ENCODE peak calls at places on chromosomes 6 and 20, in nine cellular contexts. G is endothelial cell of umbilical vein; O is tibial nerve; D is CD8-positive, alpha-beta T cell; K is neural progenitor cell; R is breast epithelium; Z is H1; V is colonic mucosa; X is heart left ventricle. S is an unnamed sample. For H3K4me1, the result is how much of the 10 kb centered on the place peaks cover.

GRCh38 chr6:43517503-43518357 is 841 bp downstream of the POLR1C start:
- DNase-seq in Z (no peak), O (no peak), X (no peak), R (no peak), D (no peak), V (no peak), K (no peak), G (peak), S (no peak)

GRCh38 chr6:134080171-134080795 is 27.9 kb upstream of the SLC2A12 start:
- DNase-seq in D (no peak), R (no peak), K (no peak), Z (no peak), V (no peak), G (no peak), O (no peak), X (no peak), S (no peak)

GRCh38 chr20:53021934-53022333 is 49.8 kb downstream of the TSHZ2 start:
- DNase-seq in O (no peak), V (no peak), K (no peak), R (no peak), Z (no peak), X (no peak), D (no peak), G (no peak), S (no peak)

GRCh38 chr20:19886666-19887288 is 128.7 kb downstream of the RIN2 start:
- DNase-seq in D (no peak), O (no peak), R (no peak), K (peak), G (no peak), X (no peak), Z (no peak), V (peak), S (no peak)

GRCh38 chr6:146775227-146775626 is 176.5 kb downstream of the ADGB start:
- DNase-seq in R (no peak), Z (no peak), D (no peak), K (no peak), X (no peak), G (peak), O (no peak), V (no peak), S (no peak)

GRCh38 chr6:83474309-83474708 is 38.0 kb upstream of the PRSS35 start:
- DNase-seq in R (no peak), G (no peak), D (no peak), V (no peak), X (no peak), Z (no peak), O (no peak), K (no peak), S (no peak)

GRCh38 chr6:90221403-90221802 is 75.2 kb downstream of the BACH2 start:
- DNase-seq in Z (no peak), O (no peak), X (no peak), V (no peak), R (no peak), D (no peak), K (peak), G (no peak), S (no peak)

GRCh38 chr6:67790569-67790968 is 844.5 kb upstream of the ADGRB3 start:
- DNase-seq in D (no peak), R (no peak), Z (no peak), X (no peak), V (no peak), O (no peak), K (no peak), G (no peak), S (no peak)

GRCh38 chr6:14711056-14711703 is 534.7 kb upstream of the JARID2 start:
- DNase-seq in D (no peak), K (peak), G (no peak), Z (no peak), V (peak), O (no peak), X (peak), R (no peak), S (no peak)

GRCh38 chr6:170184324-170184723 is 106.6 kb downstream of the DLL1 start:
- DNase-seq in X (no peak), V (peak), O (no peak), D (no peak), K (no peak), R (no peak), Z (peak), G (no peak), S (no peak)

GRCh38 chr20:53866787-53867740 is 203.3 kb downstream of the BCAS1 start:
- DNase-seq in V (no peak), K (peak), G (no peak), R (no peak), D (no peak), Z (no peak), O (no peak), X (no peak), S (no peak)

GRCh38 chr6:25954756-25955155 is 7.8 kb upstream of the TRIM38 start:
- DNase-seq in R (no peak), O (no peak), V (no peak), X (no peak), K (no peak), Z (no peak), G (no peak), D (no peak), S (no peak)

GRCh38 chr6:34085453-34086170 is 60.3 kb downstream of the GRM4 start:
- DNase-seq in D (no peak), V (no peak), G (no peak), O (no peak), Z (no peak), X (no peak), R (no peak), K (no peak), S (no peak)

GRCh38 chr6:169738204-169738971 is 13.0 kb downstream of the DYNLT2 start:
- DNase-seq in D (no peak), X (no peak), R (no peak), V (no peak), Z (no peak), G (no peak), O (no peak), K (no peak), S (no peak)

GRCh38 chr6:7241160-7241559 is 71.8 kb downstream of the SSR1 start:
- DNase-seq in Z (no peak), V (peak), G (no peak), X (no peak), K (no peak), D (no peak), R (peak), O (no peak), S (no peak)

GRCh38 chr6:152309006-152309405 is 328.2 kb downstream of the SYNE1 start:
- DNase-seq in X (no peak), Z (no peak), K (no peak), V (no peak), R (no peak), O (no peak), G (no peak), D (no peak), S (no peak)

GRCh38 chr6:31125162-31125561 is 4.9 kb upstream of the CDSN start:
- DNase-seq in X (peak), O (no peak), R (peak), G (peak), V (no peak), Z (no peak), K (no peak), D (no peak), S (peak)

GRCh38 chr20:63567132-63567381 is 7.0 kb downstream of the HELZ2 start:
- DNase-seq in K (no peak), R (no peak), O (no peak), Z (no peak), D (no peak), V (no peak), G (no peak), X (no peak), S (no peak)

DNA sequence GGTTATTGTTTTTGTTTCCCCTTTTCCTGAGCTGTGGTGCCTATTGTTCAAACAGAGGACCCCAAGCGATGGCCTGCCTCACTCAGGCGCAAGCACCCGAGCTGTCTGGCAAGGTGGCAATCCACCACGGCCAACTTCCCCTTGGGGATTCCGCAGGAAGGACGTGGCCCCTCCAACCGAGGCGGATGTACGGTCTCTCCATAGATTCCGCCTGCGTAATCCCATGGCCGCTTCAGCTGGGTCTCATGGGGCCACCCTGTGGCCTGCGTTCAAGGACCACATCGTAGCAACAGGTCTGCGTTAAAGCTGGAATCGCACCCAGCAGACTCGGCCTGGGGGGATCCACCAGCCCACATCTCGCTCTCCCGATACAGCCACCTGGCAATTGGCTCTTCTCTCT is 79.9 kb downstream of the CEBPB start:
- DNase-seq in D (no peak), V (no peak), O (no peak), X (peak), R (no peak), K (no peak), G (no peak), Z (no peak), S (peak)
- H3K4me1 ChIP-seq in D (under half), V (under half), O (under half), X (under half), R (under half), K (under half), G (under half), Z (under half), S (under half)

DNA sequence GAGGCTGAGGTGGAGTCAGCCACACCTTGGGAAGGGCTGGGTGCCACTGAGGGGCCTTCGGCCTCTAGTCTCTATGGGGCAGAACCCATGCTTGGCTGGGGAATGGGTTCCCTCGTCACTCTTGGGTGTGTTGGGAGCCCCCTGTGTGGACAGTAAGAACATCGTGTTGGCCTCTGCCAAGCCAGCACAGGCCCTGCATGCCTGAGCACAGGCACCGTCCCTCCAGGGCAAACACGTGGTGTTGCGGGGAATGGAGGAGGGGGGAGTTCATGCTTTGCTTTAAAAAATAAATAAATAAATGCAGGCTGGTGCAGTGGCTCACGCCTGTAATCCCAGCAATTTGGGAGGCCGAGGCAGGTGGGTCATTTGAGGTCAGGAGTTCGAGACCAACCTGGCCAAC is 63.0 kb downstream of the EZR start:
- DNase-seq in X (no peak), R (peak), Z (no peak), V (no peak), D (no peak), O (no peak), G (no peak), K (no peak), S (no peak)
- H3K4me3 ChIP-seq in X (no peak), R (no peak), Z (no peak), V (no peak), D (no peak), O (no peak), G (no peak), K (no peak), S (no peak)

GRCh38 chr6:12246900-12247299 is 43.3 kb upstream of the EDN1 start:
- DNase-seq in K (no peak), G (no peak), X (no peak), V (no peak), R (no peak), O (no peak), D (no peak), Z (no peak), S (no peak)
- TF ChIP-seq CTCF in K (no peak), G (no peak), X (no peak), V (no peak), R (no peak), O (no peak), D (no peak), Z (no peak), S (no peak)

DNA sequence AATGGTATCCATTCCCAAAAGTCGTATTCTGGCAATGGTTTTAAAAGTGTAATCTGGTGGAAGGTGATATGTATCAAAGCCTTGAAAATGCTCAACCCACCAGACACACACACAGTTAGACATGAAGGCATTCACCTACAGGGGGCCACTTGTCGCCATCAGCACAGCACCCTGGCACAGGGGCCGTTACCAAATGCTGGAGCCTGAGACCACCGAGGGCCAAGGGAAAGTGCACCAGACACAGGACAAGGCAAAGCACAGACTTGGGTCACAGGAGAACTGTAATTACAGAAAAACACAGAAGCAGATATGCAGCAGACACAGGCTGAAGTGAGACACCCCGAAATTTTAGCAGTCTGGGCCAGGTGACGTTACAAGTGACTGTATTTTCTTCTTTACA is 9.3 kb downstream of the TAF4 start:
- DNase-seq in X (no peak), R (peak), O (no peak), V (no peak), D (no peak), K (no peak), G (no peak), Z (no peak), S (no peak)
- H3K4me1 ChIP-seq in X (under half), R (under half), O (under half), V (under half), D (under half), K (under half), G (under half), Z (under half), S (under half)

DNA sequence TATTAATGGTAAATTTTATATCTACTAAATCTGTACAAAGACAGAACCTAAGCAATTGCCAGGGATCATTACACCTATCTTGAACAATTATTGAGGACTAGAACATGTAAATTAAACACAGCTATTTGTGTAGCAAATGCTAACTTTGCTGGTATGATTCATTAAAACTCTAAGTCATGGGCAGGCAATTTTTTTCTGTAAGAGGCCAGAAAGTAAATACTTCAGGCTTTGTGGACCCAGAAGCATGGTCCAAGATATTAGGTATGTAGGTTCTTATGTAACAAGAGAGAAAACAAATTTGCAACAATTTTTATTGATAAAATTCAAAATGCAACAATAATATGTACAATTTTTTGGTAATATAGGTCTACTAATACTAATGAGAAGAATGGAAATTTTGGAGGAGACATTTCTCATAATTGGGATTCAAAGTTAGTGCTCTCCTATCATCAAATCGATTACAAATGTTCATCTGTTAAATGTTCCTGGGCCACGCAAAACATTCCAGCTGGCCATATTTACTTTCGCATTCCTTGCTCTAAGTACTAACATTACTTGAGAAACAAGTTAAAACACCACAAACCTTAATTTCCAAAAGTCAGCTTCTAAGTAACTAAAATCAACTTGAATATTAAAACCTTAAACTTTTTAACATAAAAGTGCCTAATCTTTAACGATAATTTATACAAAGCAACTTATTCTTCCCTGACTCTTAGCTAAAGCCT is 4.3 kb downstream of the TMEM30A start:
- DNase-seq in K (no peak), G (no peak), Z (no peak), V (no peak), X (no peak), O (no peak), R (no peak), D (no peak), S (no peak)
- H3K4me3 ChIP-seq in K (peak), G (peak), Z (peak), V (no peak), X (no peak), O (no peak), R (peak), D (no peak), S (no peak)

GRCh38 chr20:32823078-32823477 is 3.3 kb downstream of the MAPRE1 start:
- DNase-seq in G (no peak), V (no peak), Z (no peak), R (no peak), K (peak), D (no peak), X (no peak), O (no peak), S (no peak)
- TF ChIP-seq CTCF in G (no peak), V (no peak), Z (no peak), R (no peak), K (no peak), D (no peak), X (no peak), O (no peak), S (no peak)

GRCh38 chr6:111601875-111602274 is 3.8 kb downstream of the TRAF3IP2 start:
- DNase-seq in G (peak), D (no peak), O (peak), X (peak), R (no peak), Z (no peak), K (no peak), V (no peak), S (no peak)
- H3K4me1 ChIP-seq in G (half or more), D (under half), O (under half), X (half or more), R (under half), Z (under half), K (under half), V (under half), S (under half)

GRCh38 chr6:167227984-167228383 is 63.1 kb upstream of the UNC93A start:
- DNase-seq in X (no peak), O (no peak), D (no peak), V (no peak), Z (peak), K (no peak), R (no peak), G (no peak), S (no peak)

GRCh38 chr6:167226791-167227190 is 64.3 kb upstream of the UNC93A start:
- DNase-seq in R (no peak), X (no peak), O (no peak), V (no peak), G (no peak), K (no peak), D (no peak), Z (peak), S (no peak)

GRCh38 chr6:167229586-167229985 is 61.5 kb upstream of the UNC93A start:
- DNase-seq in Z (peak), O (no peak), K (no peak), D (no peak), V (no peak), G (no peak), X (no peak), R (no peak), S (no peak)

GRCh38 chr6:167221408-167222201 is 63.8 kb upstream of the GPR31 start:
- DNase-seq in K (no peak), O (no peak), G (no peak), R (no peak), D (no peak), X (no peak), Z (no peak), V (no peak), S (no peak)

DNA sequence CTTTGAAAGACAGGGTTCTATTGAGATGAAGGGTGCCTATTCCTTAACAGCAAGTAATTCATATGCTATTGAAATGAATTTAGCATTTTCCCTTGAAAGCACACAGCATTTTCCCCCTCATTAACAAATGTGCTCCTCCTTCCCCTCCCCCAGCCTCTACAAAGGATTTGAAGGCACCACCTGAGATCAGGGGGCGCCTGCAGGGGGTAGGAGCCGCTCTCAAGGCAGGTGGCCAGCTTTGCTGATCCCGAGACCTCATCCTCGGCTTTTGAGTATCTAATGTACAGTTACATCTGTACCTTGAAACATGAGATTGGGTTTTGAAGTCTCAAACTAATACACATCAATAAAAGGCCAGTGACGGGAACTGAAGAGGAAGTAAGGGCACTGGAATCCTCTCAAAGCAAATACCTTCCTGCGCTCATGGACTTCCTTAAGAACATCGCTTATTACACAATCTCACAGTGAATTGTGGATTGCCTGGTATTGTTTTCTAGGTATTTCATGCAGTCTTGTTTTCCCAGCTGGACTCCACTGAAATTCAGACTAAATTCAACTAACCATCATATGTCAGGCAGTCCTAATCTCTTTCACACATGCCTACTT is 65.1 kb upstream of the UNC93A start:
- DNase-seq in X (no peak), Z (no peak), O (no peak), G (peak), K (no peak), R (no peak), D (no peak), V (no peak), S (no peak)
- H3K4me3 ChIP-seq in X (no peak), Z (peak), O (no peak), G (no peak), K (no peak), R (no peak), D (no peak), V (no peak), S (no peak)

S was measured in lung.